ENCODE peak calls at places on chromosomes 11 and 22, in ten cellular contexts. U, M, C, F, R, O, N, K, S and Y are unnamed samples.

GRCh38 chr22:45077286-45077685 is 67.5 kb upstream of the PHF21B start:
- DNase-seq in U (no peak), M (no peak), C (no peak), F (no peak), R (no peak), O (no peak), N (no peak), K (no peak), S (peak; percentile 51), Y (no peak)

GRCh38 chr11:70397336-70397982 is 870 bp upstream of the CTTN start:
- DNase-seq in U (peak; percentile 32), M (peak; percentile 39), C (no peak), F (peak; percentile 38), R (peak; percentile 14), O (no peak), N (peak; percentile 77), K (no peak), S (peak; percentile 46), Y (no peak)

GRCh38 chr11:86519064-86519911 is 144.6 kb downstream of the CCDC81 start:
- DNase-seq in U (no peak), M (peak; percentile 81), C (no peak), F (peak; percentile 32), R (peak; percentile 74), O (no peak), N (no peak), K (peak; percentile 39), S (no peak), Y (no peak)

GRCh38 chr11:86488553-86488952 is 113.9 kb downstream of the CCDC81 start:
- DNase-seq in U (no peak), M (no peak), C (no peak), F (no peak), R (no peak), O (no peak), N (no peak), K (no peak), S (no peak), Y (no peak)

GRCh38 chr22:27975381-27976013 is 56.4 kb upstream of the PITPNB start:
- DNase-seq in U (no peak), M (peak; percentile 35), C (no peak), F (no peak), R (no peak), O (no peak), N (no peak), K (no peak), S (no peak), Y (no peak)

GRCh38 chr11:3091081-3091845 is 34.0 kb upstream of the CARS1 start:
- DNase-seq in U (no peak), M (no peak), C (no peak), F (no peak), R (no peak), O (no peak), N (no peak), K (no peak), S (no peak), Y (peak; percentile 58)

GRCh38 chr11:109849946-109850345 is 243.2 kb upstream of the ZC3H12C start:
- DNase-seq in U (no peak), M (no peak), C (no peak), F (no peak), R (no peak), O (no peak), N (no peak), K (no peak), S (peak; percentile 28), Y (no peak)

GRCh38 chr11:12110201-12110713 is at the start of gene MICAL2:
- DNase-seq in U (peak; percentile 91), M (peak; percentile 93), C (peak; percentile 84), F (peak; percentile 97), R (peak; percentile 78), O (peak; percentile 95), N (no peak), K (peak; percentile 90), S (peak; percentile 96), Y (peak; percentile 93)

GRCh38 chr22:26894766-26895485 is 237.5 kb downstream of the MIAT start:
- DNase-seq in U (no peak), M (peak; percentile 78), C (no peak), F (peak; percentile 73), R (peak; percentile 91), O (no peak), N (peak; percentile 31), K (no peak), S (no peak), Y (no peak)

GRCh38 chr22:43275545-43275981 is 67.6 kb downstream of the SCUBE1 start:
- DNase-seq in U (no peak), M (peak; percentile 42), C (no peak), F (peak; percentile 77), R (peak; percentile 37), O (no peak), N (no peak), K (no peak), S (peak; percentile 51), Y (no peak)

GRCh38 chr22:33737662-33738061 is 182.6 kb downstream of the LARGE1 start:
- DNase-seq in U (no peak), M (no peak), C (no peak), F (no peak), R (no peak), O (no peak), N (no peak), K (no peak), S (no peak), Y (no peak)
- H3K27ac ChIP-seq in U (no peak overlapping the region), M (peak overlapping the region; percentile 30), C (no peak overlapping the region), F (no peak overlapping the region), R (no peak overlapping the region), O (peak overlapping the region; percentile 36), N (no peak overlapping the region), K (no peak overlapping the region), S (peak overlapping the region; percentile 91), Y (no peak overlapping the region)

GRCh38 chr22:38035530-38035885 is 21.7 kb upstream of the PICK1 start:
- DNase-seq in U (no peak), M (no peak), C (no peak), F (no peak), R (no peak), O (no peak), N (peak; percentile 72), K (no peak), S (no peak), Y (no peak)

GRCh38 chr22:38034278-38034882 is 22.8 kb upstream of the PICK1 start:
- DNase-seq in U (peak; percentile 58), M (peak; percentile 95), C (no peak), F (peak; percentile 87), R (peak; percentile 91), O (peak; percentile 81), N (peak; percentile 95), K (peak; percentile 74), S (peak; percentile 79), Y (peak; percentile 93)

GRCh38 chr22:38034884-38035529 is 22.2 kb upstream of the PICK1 start:
- DNase-seq in U (no peak), M (no peak), C (no peak), F (no peak), R (no peak), O (no peak), N (no peak), K (no peak), S (no peak), Y (no peak)

GRCh38 chr22:38032681-38033521 is 24.3 kb upstream of the PICK1 start:
- DNase-seq in U (no peak), M (peak; percentile 79), C (no peak), F (peak; percentile 45), R (peak; percentile 74), O (no peak), N (no peak), K (no peak), S (no peak), Y (peak; percentile 47)

DNA sequence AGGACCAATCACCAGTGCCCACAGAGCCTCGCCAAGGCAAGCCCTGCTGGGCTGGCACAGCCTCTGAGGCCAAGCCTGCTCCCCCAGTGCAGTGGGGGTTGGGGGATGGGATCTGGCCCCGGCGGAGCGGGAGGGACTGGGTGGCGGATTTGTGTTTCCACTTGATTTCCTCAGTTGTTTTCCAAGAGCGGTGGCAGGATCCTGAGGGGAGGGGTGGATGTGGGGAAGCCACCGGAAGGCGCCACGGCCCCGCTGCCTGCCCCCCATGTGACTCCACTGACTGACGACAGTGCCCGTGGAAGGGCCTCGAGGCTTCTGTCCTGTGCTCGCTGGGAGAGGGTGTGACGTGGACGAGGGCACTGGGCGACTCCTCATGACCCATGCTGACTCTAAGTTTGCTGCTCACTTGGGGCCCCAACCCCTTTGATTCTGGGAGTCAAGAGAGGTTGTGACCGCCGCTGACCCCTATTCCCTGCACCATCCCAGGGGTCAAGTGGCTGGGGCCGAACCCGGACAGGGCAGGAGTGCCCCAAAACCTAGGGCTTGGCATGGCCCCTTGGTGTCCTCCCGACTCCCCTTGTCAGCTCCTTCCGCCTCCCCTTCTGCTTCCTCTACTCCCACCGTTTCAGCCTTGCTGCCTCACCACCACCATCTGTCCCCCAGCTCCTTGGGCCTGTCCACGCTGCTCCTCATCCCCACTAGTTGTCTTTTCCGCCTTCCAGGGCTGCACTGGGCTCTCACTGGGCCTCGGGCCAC is 23.5 kb upstream of the PICK1 start:
- DNase-seq in U (no peak), M (no peak), C (no peak), F (no peak), R (no peak), O (no peak), N (no peak), K (no peak), S (peak; percentile 66), Y (peak; percentile 79)
- H3K27ac ChIP-seq in U (no peak overlapping the region), M (no peak overlapping the region), C (peak overlapping the region; percentile 54), F (no peak overlapping the region), R (peak overlapping the region; percentile 31), O (peak overlapping the region; percentile 67), N (peak overlapping the region; percentile 79), K (peak overlapping the region; percentile 60), S (no peak overlapping the region), Y (peak overlapping the region; percentile 61)

GRCh38 chr11:10282121-10282520 is 11.9 kb downstream of the SBF2 start:
- DNase-seq in U (no peak), M (no peak), C (no peak), F (no peak), R (no peak), O (no peak), N (no peak), K (no peak), S (no peak), Y (no peak)
- H3K27ac ChIP-seq in U (no peak overlapping the region), M (no peak overlapping the region), C (no peak overlapping the region), F (peak overlapping the region; percentile 7), R (no peak overlapping the region), O (no peak overlapping the region), N (no peak overlapping the region), K (no peak overlapping the region), S (no peak overlapping the region), Y (no peak overlapping the region)

DNA sequence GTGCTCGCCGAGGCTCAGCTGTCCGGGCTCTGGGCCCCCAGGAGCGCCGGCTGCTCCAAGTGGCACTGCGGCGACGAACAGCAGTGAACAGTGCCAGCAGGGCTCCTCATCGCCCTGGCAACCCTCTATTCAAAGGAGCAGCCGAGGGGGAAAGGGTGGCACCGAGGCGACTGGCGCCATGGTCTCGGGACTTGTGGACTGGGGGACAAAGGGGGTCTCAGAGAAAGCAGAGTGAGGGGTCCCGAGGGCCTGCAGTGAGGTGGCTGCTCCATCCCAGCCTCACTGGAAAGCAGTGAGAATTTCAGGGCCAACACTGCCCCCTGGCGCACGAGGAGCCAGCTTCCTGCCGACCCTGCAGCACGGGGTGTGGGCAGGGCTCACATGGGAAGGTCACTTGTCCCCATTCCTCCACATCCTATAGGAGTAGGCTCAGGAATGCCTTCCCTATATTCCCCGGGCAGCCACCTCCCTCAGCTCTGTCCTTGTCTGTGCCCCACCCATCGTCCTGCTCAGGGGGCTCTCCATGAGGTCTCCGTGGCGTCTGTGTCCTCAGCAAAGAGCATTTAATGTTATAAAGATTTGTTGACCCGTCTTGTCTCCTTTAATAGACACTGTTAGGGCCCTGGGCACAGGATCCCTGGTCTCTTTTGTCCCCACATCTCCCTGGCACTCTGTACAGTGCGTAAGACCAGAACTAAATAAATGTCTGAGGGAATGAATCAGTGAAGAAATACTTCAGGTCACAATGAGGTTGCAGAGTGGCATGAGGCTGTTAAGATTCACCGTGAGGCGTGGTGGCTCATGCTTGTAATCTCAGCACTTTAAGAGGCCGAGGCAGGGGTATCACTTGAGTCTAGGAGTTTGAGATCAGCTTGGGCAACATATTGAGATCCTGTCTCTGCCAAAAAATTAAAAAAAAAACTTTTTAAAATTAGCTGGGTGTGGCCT is 26.4 kb downstream of the LRFN4 start:
- DNase-seq in U (peak; percentile 83), M (peak; percentile 49), C (peak; percentile 29), F (peak; percentile 72), R (peak; percentile 59), O (peak; percentile 87), N (peak; percentile 89), K (no peak), S (peak; percentile 84), Y (peak; percentile 76)
- H3K27ac ChIP-seq in U (no peak overlapping the region), M (peak overlapping the region; percentile 72), C (no peak overlapping the region), F (no peak overlapping the region), R (peak overlapping the region; percentile 50), O (no peak overlapping the region), N (no peak overlapping the region), K (no peak overlapping the region), S (no peak overlapping the region), Y (no peak overlapping the region)